ENCODE peak calls at places on chromosomes 1 and 21, in six cellular contexts. B, T, Q, E, V and P are unnamed samples. For H3K9me3 and H3K4me1, the result is how much of the 10 kb centered on the place peaks cover.

GRCh38 chr1:25837253-25837875 is 17.6 kb downstream of the MTFR1L start:
- DNase-seq in E (no peak), Q (no peak), T (no peak), B (no peak), V (no peak), P (no peak)

GRCh38 chr1:201649776-201650607 is 111.1 kb downstream of the NAV1 start:
- DNase-seq in V (peak), E (peak), B (peak), Q (peak), T (peak), P (no peak)

GRCh38 chr21:45303111-45303615 is 15.5 kb upstream of the POFUT2 start:
- DNase-seq in V (no peak), T (no peak), E (no peak), B (no peak), Q (peak), P (no peak)

GRCh38 chr1:52601519-52601918 is 652 bp upstream of the GPX7 start:
- DNase-seq in T (no peak), B (no peak), E (no peak), Q (no peak), V (no peak), P (no peak)

GRCh38 chr21:25573409-25574206 is 33.7 kb downstream of the MRPL39 start:
- DNase-seq in B (no peak), T (peak), V (no peak), Q (no peak), E (no peak), P (no peak)

GRCh38 chr1:94855307-94855700 is 35.1 kb downstream of the SLC44A3 start:
- DNase-seq in B (no peak), T (no peak), E (no peak), Q (no peak), V (no peak), P (no peak)

GRCh38 chr1:53295746-53296722 is 31.8 kb downstream of the LRP8 start:
- DNase-seq in T (no peak), V (no peak), E (no peak), B (no peak), Q (no peak), P (no peak)

GRCh38 chr1:109827466-109827865 is 63.7 kb upstream of the EPS8L3 start:
- DNase-seq in E (no peak), Q (no peak), T (peak), V (no peak), B (no peak), P (peak)

GRCh38 chr1:248417854-248418253 is 15.0 kb downstream of the OR2T1 start:
- DNase-seq in Q (no peak), T (no peak), B (no peak), E (no peak), V (no peak), P (no peak)
- H3K9me3 ChIP-seq in Q (under half), T (under half), B (under half), E (half or more), V (under half), P (under half)

GRCh38 chr1:66399888-66400529 is 133.9 kb upstream of the SGIP1 start:
- DNase-seq in B (no peak), V (no peak), E (no peak), T (peak), Q (no peak), P (no peak)
- H3K4me1 ChIP-seq in B (under half), V (under half), E (under half), T (under half), Q (under half), P (under half)

DNA sequence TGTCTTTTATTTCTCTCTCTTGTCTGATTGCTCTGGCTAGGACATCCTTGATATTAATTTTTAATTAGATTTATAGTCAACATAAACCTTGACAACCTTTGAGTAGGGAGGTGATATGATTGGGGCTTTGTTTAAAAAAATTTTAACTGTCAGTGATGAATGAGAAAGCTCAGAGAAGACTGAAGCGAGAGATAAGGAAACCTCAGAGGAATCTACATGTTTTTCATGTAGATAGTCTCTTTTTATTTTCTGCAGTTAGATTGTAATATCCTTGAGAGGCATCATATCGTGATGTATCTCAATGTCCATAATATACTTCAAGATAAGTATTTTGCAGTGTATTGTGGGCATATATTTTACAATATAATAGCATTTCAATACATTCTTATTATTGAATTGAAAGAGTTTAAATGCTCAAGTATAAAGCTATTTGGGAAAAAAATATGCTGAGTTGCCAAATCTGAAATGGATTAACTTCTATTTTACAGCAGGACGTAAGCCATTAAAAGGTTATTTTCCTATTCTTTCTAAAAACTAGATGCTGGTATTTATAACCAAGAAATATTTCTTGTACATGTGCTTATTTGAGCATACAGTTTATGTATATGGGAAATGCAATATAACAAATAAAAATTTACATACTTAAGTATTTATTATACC is 802.4 kb upstream of the ADGRL4 start:
- DNase-seq in B (no peak), E (no peak), Q (no peak), T (no peak), V (no peak), P (no peak)
- H3K9me3 ChIP-seq in B (under half), E (under half), Q (under half), T (under half), V (under half), P (under half)

GRCh38 chr21:43900690-43901089 is 35.7 kb downstream of the AGPAT3 start:
- DNase-seq in T (no peak), E (no peak), B (no peak), Q (no peak), V (no peak), P (no peak)
- H3K4me1 ChIP-seq in T (under half), E (under half), B (under half), Q (under half), V (under half), P (under half)

GRCh38 chr1:13618483-13618882 is 34.9 kb downstream of the PDPN start:
- DNase-seq in V (no peak), T (no peak), B (no peak), E (no peak), Q (no peak), P (no peak)
- H3K9me3 ChIP-seq in V (under half), T (under half), B (under half), E (under half), Q (under half), P (under half)

DNA sequence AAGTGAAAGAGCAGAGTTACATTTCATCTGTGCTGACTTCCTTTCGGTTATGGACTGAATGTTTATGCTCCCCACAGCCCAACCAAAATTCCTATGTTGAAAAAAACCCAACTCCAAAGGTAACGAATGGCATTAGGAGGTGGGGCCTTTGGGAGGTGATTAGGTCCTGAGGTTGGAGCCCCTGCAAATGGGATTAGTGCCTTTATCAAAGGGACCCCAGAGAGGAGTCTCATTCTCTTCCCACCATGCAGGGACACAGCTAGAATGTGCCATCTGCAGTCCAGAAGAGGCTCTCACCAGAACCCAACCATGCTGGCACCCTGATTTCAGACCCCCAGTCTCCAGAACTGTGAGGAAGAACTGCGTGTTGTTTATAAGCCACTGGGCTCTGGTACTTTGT is 199.3 kb downstream of the TOMM20 start:
- DNase-seq in T (no peak), Q (no peak), E (peak), V (no peak), B (no peak), P (peak)
- H3K4me1 ChIP-seq in T (under half), Q (under half), E (under half), V (under half), B (under half), P (under half)

GRCh38 chr1:150566589-150567340 is 12.6 kb downstream of the MCL1 start:
- DNase-seq in E (no peak), Q (no peak), T (no peak), B (no peak), V (no peak), P (no peak)
- H3K9me3 ChIP-seq in E (under half), Q (under half), T (under half), B (under half), V (under half), P (under half)

GRCh38 chr1:97930472-97930871 is 9.6 kb upstream of the DPYD start:
- DNase-seq in Q (no peak), E (no peak), B (no peak), V (no peak), T (no peak), P (no peak)
- H3K4me1 ChIP-seq in Q (under half), E (under half), B (under half), V (under half), T (under half), P (under half)